ENCODE peak calls at places on chromosomes 1 and 21, in four cellular contexts. One of them, this sample, is unnamed.

GRCh38 chr1:25692560-25692959 is 76.0 kb downstream of the MAN1C1 start:
- DNase-seq in HepG2: no peak
- DNase-seq in K562: peak
- DNase-seq in H1: peak
- DNase-seq in this sample: peak

GRCh38 chr1:6378096-6378746 is 15.3 kb downstream of the ACOT7 start:
- DNase-seq in HepG2: no peak
- DNase-seq in K562: peak
- DNase-seq in H1: no peak
- DNase-seq in this sample: no peak

GRCh38 chr1:247113094-247113497 is 8.9 kb upstream of the ZNF669 start:
- DNase-seq in HepG2: peak
- DNase-seq in K562: no peak
- DNase-seq in H1: no peak
- DNase-seq in this sample: no peak

GRCh38 chr1:97827887-97828286 is 92.9 kb downstream of the DPYD start:
- DNase-seq in HepG2: no peak
- DNase-seq in K562: no peak
- DNase-seq in H1: no peak
- DNase-seq in this sample: no peak

GRCh38 chr1:48859429-48859828 is 82.7 kb upstream of the BEND5 start:
- DNase-seq in HepG2: no peak
- DNase-seq in K562: no peak
- DNase-seq in H1: no peak
- DNase-seq in this sample: no peak

GRCh38 chr1:207938016-207938415 is 27.1 kb upstream of the CD34 start:
- DNase-seq in HepG2: peak
- DNase-seq in K562: no peak
- DNase-seq in H1: no peak
- DNase-seq in this sample: peak

GRCh38 chr1:114113801-114114750 is 39.6 kb downstream of the SYT6 start:
- DNase-seq in HepG2: no peak
- DNase-seq in K562: peak
- DNase-seq in H1: no peak
- DNase-seq in this sample: peak

GRCh38 chr1:61295818-61296537 is 213.6 kb downstream of the NFIA start:
- DNase-seq in HepG2: no peak
- DNase-seq in K562: no peak
- DNase-seq in H1: no peak
- DNase-seq in this sample: no peak

GRCh38 chr1:65992160-65993046 is 199.7 kb downstream of the PDE4B start:
- DNase-seq in HepG2: no peak
- DNase-seq in K562: no peak
- DNase-seq in H1: no peak
- DNase-seq in this sample: peak

GRCh38 chr1:52140633-52141512 is 1.0 kb upstream of the ZFYVE9 start:
- DNase-seq in HepG2: peak
- DNase-seq in K562: no peak
- DNase-seq in H1: no peak
- DNase-seq in this sample: no peak

GRCh38 chr1:84997667-84998600 is 1.0 kb upstream of the MCOLN2 start:
- DNase-seq in HepG2: no peak
- DNase-seq in K562: no peak
- DNase-seq in H1: peak
- DNase-seq in this sample: no peak

GRCh38 chr1:211695135-211695816 is 19.9 kb upstream of the NEK2 start:
- DNase-seq in HepG2: no peak
- DNase-seq in K562: peak
- DNase-seq in H1: no peak
- DNase-seq in this sample: no peak

GRCh38 chr1:85450832-85451231 is 14.1 kb downstream of the DDAH1 start:
- DNase-seq in HepG2: no peak
- DNase-seq in K562: no peak
- DNase-seq in H1: no peak
- DNase-seq in this sample: no peak

GRCh38 chr21:37505963-37506362 is 139.4 kb downstream of the DYRK1A start:
- DNase-seq in HepG2: no peak
- DNase-seq in K562: no peak
- DNase-seq in H1: no peak
- DNase-seq in this sample: no peak

GRCh38 chr1:3922201-3922725 is 22.2 kb upstream of the C1orf174 start:
- DNase-seq in HepG2: no peak
- DNase-seq in K562: peak
- DNase-seq in H1: no peak
- DNase-seq in this sample: no peak

GRCh38 chr1:45359882-45360513 is 19.8 kb upstream of the MUTYH start:
- DNase-seq in HepG2: peak
- DNase-seq in K562: peak
- DNase-seq in H1: no peak
- DNase-seq in this sample: peak

GRCh38 chr21:24590261-24590660 is 1017.0 kb downstream of the MRPL39 start:
- DNase-seq in HepG2: no peak
- DNase-seq in K562: no peak
- DNase-seq in H1: no peak
- DNase-seq in this sample: no peak

GRCh38 chr1:238537641-238538040 is 646.9 kb upstream of the ZP4 start:
- DNase-seq in HepG2: no peak
- DNase-seq in K562: no peak
- DNase-seq in H1: no peak
- DNase-seq in this sample: no peak

GRCh38 chr1:78649628-78650027 is at the start of gene IFI44:
- DNase-seq in HepG2: no peak
- DNase-seq in K562: no peak
- DNase-seq in H1: no peak
- DNase-seq in this sample: no peak

GRCh38 chr1:163758977-163759670 is 437.4 kb downstream of the NUF2 start:
- DNase-seq in HepG2: no peak
- DNase-seq in K562: no peak
- DNase-seq in H1: no peak
- DNase-seq in this sample: no peak

GRCh38 chr1:77831566-77831965 is 52.1 kb downstream of the MIGA1 start:
- DNase-seq in HepG2: no peak
- DNase-seq in K562: no peak
- DNase-seq in H1: no peak
- DNase-seq in this sample: no peak

GRCh38 chr1:152926091-152926490 is 17.7 kb downstream of the IVL start:
- DNase-seq in HepG2: peak
- DNase-seq in K562: no peak
- DNase-seq in H1: no peak
- DNase-seq in this sample: peak

GRCh38 chr1:165439287-165439686 is 5.6 kb downstream of the RXRG start:
- DNase-seq in HepG2: no peak
- DNase-seq in K562: no peak
- DNase-seq in H1: peak
- DNase-seq in this sample: no peak

GRCh38 chr1:109570414-109570813 is 22.0 kb downstream of the GNAI3 start:
- DNase-seq in HepG2: no peak
- DNase-seq in K562: no peak
- DNase-seq in H1: no peak
- DNase-seq in this sample: no peak

GRCh38 chr1:110990541-110990940 is 26.8 kb upstream of the LRIF1 start:
- DNase-seq in HepG2: no peak
- DNase-seq in K562: no peak
- DNase-seq in H1: no peak
- DNase-seq in this sample: no peak

GRCh38 chr21:44442266-44443125 is 12.8 kb upstream of the LRRC3 start:
- DNase-seq in HepG2: no peak
- DNase-seq in K562: no peak
- DNase-seq in H1: no peak
- DNase-seq in this sample: no peak

GRCh38 chr1:220592714-220593113 is 64.8 kb downstream of the MARK1 start:
- DNase-seq in HepG2: no peak
- DNase-seq in K562: no peak
- DNase-seq in H1: no peak
- DNase-seq in this sample: no peak

GRCh38 chr1:206029484-206029883 is 5.8 kb upstream of the CTSE start:
- DNase-seq in HepG2: no peak
- DNase-seq in K562: no peak
- DNase-seq in H1: peak
- DNase-seq in this sample: no peak

GRCh38 chr1:184745110-184745509 is 9.5 kb downstream of the EDEM3 start:
- DNase-seq in HepG2: no peak
- DNase-seq in K562: no peak
- DNase-seq in H1: no peak
- DNase-seq in this sample: no peak

GRCh38 chr1:172109357-172109756 is 268.1 kb downstream of the DNM3 start:
- DNase-seq in HepG2: no peak
- DNase-seq in K562: no peak
- DNase-seq in H1: no peak
- DNase-seq in this sample: no peak

GRCh38 chr1:197360068-197360467 is 92.0 kb downstream of the CRB1 start:
- DNase-seq in HepG2: no peak
- DNase-seq in K562: no peak
- DNase-seq in H1: no peak
- DNase-seq in this sample: no peak

GRCh38 chr1:27525296-27526271 is 35.6 kb upstream of the WASF2 start:
- DNase-seq in HepG2: no peak
- DNase-seq in K562: peak
- DNase-seq in H1: peak
- DNase-seq in this sample: peak

GRCh38 chr1:73472810-73473209 is 725.2 kb downstream of the LRRIQ3 start:
- DNase-seq in HepG2: no peak
- DNase-seq in K562: no peak
- DNase-seq in H1: no peak
- DNase-seq in this sample: peak

GRCh38 chr1:40477680-40478057 is 579 bp downstream of the ZFP69 start:
- DNase-seq in HepG2: no peak
- DNase-seq in K562: no peak
- DNase-seq in H1: no peak
- DNase-seq in this sample: no peak

GRCh38 chr1:40478276-40478675 is 1.2 kb downstream of the ZFP69 start:
- DNase-seq in HepG2: no peak
- DNase-seq in K562: no peak
- DNase-seq in H1: no peak
- DNase-seq in this sample: no peak

GRCh38 chr1:40476924-40477679 is at the start of gene ZFP69:
- DNase-seq in HepG2: peak
- DNase-seq in K562: peak
- DNase-seq in H1: peak
- DNase-seq in this sample: no peak

GRCh38 chr1:40475268-40475667 is 1.8 kb upstream of the ZFP69 start:
- DNase-seq in HepG2: no peak
- DNase-seq in K562: no peak
- DNase-seq in H1: no peak
- DNase-seq in this sample: no peak

DNA sequence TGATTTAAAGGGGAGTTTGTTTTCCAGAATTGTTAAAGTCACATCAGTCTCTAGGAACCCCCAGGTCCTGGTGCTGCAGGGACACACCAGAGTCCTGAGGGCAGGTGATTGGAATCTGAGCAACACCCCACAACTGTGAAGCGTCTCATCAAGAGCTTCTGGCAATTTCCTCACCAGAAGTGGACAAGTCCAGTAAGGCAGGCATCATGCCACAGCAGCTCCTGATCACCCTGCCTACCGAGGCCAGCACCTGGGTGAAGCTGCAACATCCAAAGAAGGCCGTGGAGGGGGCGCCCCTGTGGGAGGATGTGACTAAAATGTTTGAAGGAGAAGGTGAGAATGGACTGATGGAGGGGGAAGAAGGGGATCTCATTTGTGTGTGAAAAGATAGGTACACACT is 2.1 kb downstream of the ZFP69 start:
- DNase-seq in HepG2: no peak
- DNase-seq in K562: no peak
- DNase-seq in H1: no peak
- DNase-seq in this sample: no peak
- TF ChIP-seq RNF2 in HepG2: no peak
- TF ChIP-seq RNF2 in K562: no peak
- TF ChIP-seq RNF2 in H1: no peak
- TF ChIP-seq RNF2 in this sample: no peak

GRCh38 chr1:200034821-200035396 is 7.4 kb downstream of the NR5A2 start:
- DNase-seq in HepG2: no peak
- DNase-seq in K562: peak
- DNase-seq in H1: peak
- DNase-seq in this sample: no peak
- TF ChIP-seq RNF2 in HepG2: no peak
- TF ChIP-seq RNF2 in K562: no peak
- TF ChIP-seq RNF2 in H1: no peak
- TF ChIP-seq RNF2 in this sample: no peak

GRCh38 chr21:42097860-42098259 is 26.7 kb downstream of the UMODL1 start:
- DNase-seq in HepG2: peak
- DNase-seq in K562: no peak
- DNase-seq in H1: no peak
- DNase-seq in this sample: peak
- TF ChIP-seq RNF2 in HepG2: no peak
- TF ChIP-seq RNF2 in K562: no peak
- TF ChIP-seq RNF2 in H1: no peak
- TF ChIP-seq RNF2 in this sample: no peak

DNA sequence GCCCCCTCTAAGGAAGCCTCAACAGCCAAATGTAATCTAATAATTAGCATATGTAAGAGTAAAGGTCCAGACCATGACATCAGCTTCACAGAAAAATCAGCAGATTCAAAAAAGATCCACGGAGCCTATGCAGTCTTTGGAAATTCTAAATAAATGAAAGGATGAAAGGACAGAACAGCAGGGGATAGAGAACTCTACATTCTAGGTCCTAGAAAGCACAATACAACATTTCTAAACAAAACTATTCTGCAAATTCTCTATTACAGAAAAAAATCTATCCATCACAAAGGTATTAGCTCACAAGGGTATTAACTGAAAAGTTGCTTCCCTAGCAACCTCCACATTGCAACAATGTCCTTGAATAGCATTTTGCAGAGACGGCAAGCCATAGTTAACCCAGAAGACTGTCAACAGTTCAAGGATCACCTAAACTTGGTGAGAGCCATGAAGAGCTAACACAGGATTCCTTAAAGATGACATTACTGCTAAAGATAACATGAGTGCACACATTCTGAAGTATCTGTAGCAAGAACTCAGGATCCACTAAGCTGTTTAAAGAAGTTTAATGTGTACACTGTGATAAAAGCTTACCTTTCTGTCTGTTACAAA is 74.2 kb downstream of the SIPA1L2 start:
- DNase-seq in HepG2: no peak
- DNase-seq in K562: no peak
- DNase-seq in H1: no peak
- DNase-seq in this sample: no peak
- TF ChIP-seq RNF2 in HepG2: no peak
- TF ChIP-seq RNF2 in K562: no peak
- TF ChIP-seq RNF2 in H1: no peak
- TF ChIP-seq RNF2 in this sample: no peak

GRCh38 chr1:29145739-29146437 is 22.2 kb upstream of the TMEM200B start:
- DNase-seq in HepG2: peak
- DNase-seq in K562: no peak
- DNase-seq in H1: no peak
- DNase-seq in this sample: peak

GRCh38 chr1:29152046-29152805 is 28.5 kb upstream of the TMEM200B start:
- DNase-seq in HepG2: no peak
- DNase-seq in K562: no peak
- DNase-seq in H1: no peak
- DNase-seq in this sample: no peak

GRCh38 chr1:29148656-29149491 is 25.2 kb upstream of the TMEM200B start:
- DNase-seq in HepG2: no peak
- DNase-seq in K562: no peak
- DNase-seq in H1: no peak
- DNase-seq in this sample: no peak
- TF ChIP-seq RNF2 in HepG2: no peak
- TF ChIP-seq RNF2 in K562: no peak
- TF ChIP-seq RNF2 in H1: no peak
- TF ChIP-seq RNF2 in this sample: no peak